ENCODE peak calls at places on chromosome 22, in four cellular contexts. Z is suprapubic skin, E is body of pancreas, C is IMR-90. T is an unnamed sample.

GRCh38 chr22:45271667-45272188 is 13.0 kb upstream of the UPK3A start:
- DNase-seq in Z (no peak), C (no peak), E (peak), T (no peak)

GRCh38 chr22:40857309-40857851 is 432 bp downstream of the XPNPEP3 start:
- DNase-seq in C (no peak), E (no peak), Z (no peak), T (peak)

GRCh38 chr22:46009730-46010129 is 32.8 kb upstream of the WNT7B start:
- DNase-seq in Z (peak), E (no peak), C (no peak), T (peak)

GRCh38 chr22:39905686-39906085 is 4.8 kb downstream of the GRAP2 start:
- DNase-seq in C (no peak), Z (no peak), E (no peak), T (no peak)

GRCh38 chr22:19430890-19431541 is 517 bp downstream of the HIRA start:
- DNase-seq in E (peak), Z (peak), C (peak), T (peak)

GRCh38 chr22:32043391-32043790 is 330 bp downstream of the SLC5A1 start:
- DNase-seq in C (no peak), E (no peak), Z (no peak), T (no peak)

GRCh38 chr22:46740910-46741785 is 3.1 kb upstream of the CERK start:
- DNase-seq in Z (peak), E (no peak), C (no peak), T (no peak)

GRCh38 chr22:20012741-20013331 is 3.8 kb downstream of the ARVCF start:
- DNase-seq in C (no peak), Z (no peak), E (no peak), T (no peak)

GRCh38 chr22:41048791-41049717 is 43.3 kb upstream of the EP300 start:
- DNase-seq in Z (peak), E (peak), C (peak), T (peak)

GRCh38 chr22:29308791-29309262 is 2.4 kb downstream of the GAS2L1 start:
- DNase-seq in C (peak), Z (no peak), E (no peak), T (peak)

GRCh38 chr22:23896523-23897186 is 2.5 kb downstream of the MIF start:
- DNase-seq in C (no peak), Z (no peak), E (no peak), T (no peak)

GRCh38 chr22:23895599-23896144 is 1.5 kb downstream of the MIF start:
- DNase-seq in C (no peak), E (no peak), Z (no peak), T (no peak)

GRCh38 chr22:23894710-23895598 is 771 bp downstream of the MIF start:
- DNase-seq in C (peak), Z (peak), E (peak), T (peak)

GRCh38 chr22:23897320-23897719 is 3.1 kb downstream of the MIF start:
- DNase-seq in Z (no peak), C (no peak), E (no peak), T (no peak)

GRCh38 chr22:23896166-23896522 is 2.0 kb downstream of the MIF start:
- DNase-seq in E (no peak), C (no peak), Z (no peak), T (no peak)
- H3K4me3 ChIP-seq in E (no peak), C (no peak), Z (no peak), T (peak)

GRCh38 chr22:35409783-35410662 is 10.1 kb downstream of the MCM5 start:
- DNase-seq in C (no peak), Z (no peak), E (peak), T (no peak)

GRCh38 chr22:35413624-35414023 is 13.7 kb downstream of the MCM5 start:
- DNase-seq in C (no peak), Z (no peak), E (no peak), T (no peak)

GRCh38 chr22:35410663-35411034 is 10.7 kb downstream of the MCM5 start:
- DNase-seq in C (no peak), E (no peak), Z (no peak), T (no peak)

GRCh38 chr22:35407352-35407751 is 7.4 kb downstream of the MCM5 start:
- DNase-seq in C (no peak), E (peak), Z (no peak), T (no peak)

GRCh38 chr22:35411112-35411511 is 11.2 kb downstream of the MCM5 start:
- DNase-seq in Z (no peak), C (no peak), E (peak), T (no peak)
- TF ChIP-seq CTCF in Z (no peak), C (no peak), E (no peak), T (peak)

GRCh38 chr22:30386960-30387848 is at the start of gene RNF215:
- DNase-seq in C (peak), E (peak), Z (peak), T (peak)

GRCh38 chr22:30383061-30383460 is 4.2 kb downstream of the RNF215 start:
- DNase-seq in E (no peak), Z (no peak), C (no peak), T (no peak)

GRCh38 chr22:30385913-30386312 is 1.3 kb downstream of the RNF215 start:
- DNase-seq in C (no peak), Z (no peak), E (no peak), T (no peak)

GRCh38 chr22:30382340-30382739 is 4.9 kb downstream of the RNF215 start:
- DNase-seq in E (no peak), C (no peak), Z (no peak), T (no peak)

DNA sequence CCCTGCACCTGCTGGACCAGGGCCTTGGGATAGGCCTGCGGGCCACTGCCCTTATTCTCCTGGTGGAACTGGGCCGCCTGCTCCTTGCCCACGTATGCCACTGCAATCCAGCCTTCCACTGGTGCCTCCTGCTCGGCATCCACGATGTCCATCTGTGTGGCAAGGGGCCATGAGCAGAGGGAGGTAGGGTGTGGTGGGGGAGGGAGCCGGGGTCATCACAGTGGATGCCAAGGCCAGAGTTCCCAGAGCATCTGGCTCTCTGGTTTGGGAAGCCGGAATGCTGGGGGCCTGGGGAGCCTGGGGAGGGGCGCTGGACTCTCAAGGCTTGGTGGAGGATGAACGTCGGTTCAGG is 627 bp downstream of the RNF215 start:
- DNase-seq in C (no peak), E (no peak), Z (no peak), T (no peak)
- H3K4me3 ChIP-seq in C (peak), E (peak), Z (peak), T (peak)

GRCh38 chr22:24026733-24027132 is 15.6 kb downstream of the CABIN1 start:
- DNase-seq in Z (no peak), E (no peak), C (no peak), T (no peak)

GRCh38 chr22:24027389-24027980 is 16.4 kb downstream of the CABIN1 start:
- DNase-seq in C (no peak), E (no peak), Z (peak), T (no peak)

GRCh38 chr22:24024354-24024753 is 13.2 kb downstream of the CABIN1 start:
- DNase-seq in Z (no peak), C (no peak), E (no peak), T (no peak)

GRCh38 chr22:24025475-24025874 is 14.4 kb downstream of the CABIN1 start:
- DNase-seq in C (no peak), Z (peak), E (no peak), T (no peak)

DNA sequence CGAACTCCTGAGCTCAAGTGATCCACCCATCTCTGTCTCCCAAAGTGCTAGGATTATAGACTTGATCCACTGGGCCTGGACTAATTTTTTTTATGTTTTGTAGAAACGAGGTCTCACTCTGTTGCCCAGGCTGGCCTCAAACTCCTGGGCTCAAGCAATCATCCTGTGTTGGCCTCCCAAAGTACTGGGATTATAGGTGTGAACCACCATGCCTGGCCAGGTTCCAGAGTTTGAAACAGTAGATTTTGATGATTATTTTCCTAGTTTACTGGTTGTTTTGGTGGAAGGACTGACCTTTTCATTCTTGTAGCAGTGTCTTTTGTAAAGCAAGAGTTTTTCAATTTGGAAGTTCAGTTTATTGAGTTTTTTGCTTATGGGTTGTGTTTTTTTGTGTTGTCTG is 15.0 kb downstream of the CABIN1 start:
- DNase-seq in Z (peak), C (no peak), E (no peak), T (no peak)
- TF ChIP-seq CTCF in Z (no peak), C (no peak), E (no peak), T (no peak)

GRCh38 chr22:42438293-42438650 is 6.1 kb upstream of the NFAM1 start:
- DNase-seq in E (no peak), Z (no peak), C (no peak), T (no peak)
- H3K4me3 ChIP-seq in E (no peak), Z (no peak), C (no peak), T (no peak)

GRCh38 chr22:37267661-37268413 is 14.5 kb upstream of the CYTH4 start:
- DNase-seq in E (no peak), Z (no peak), C (peak), T (no peak)

GRCh38 chr22:37266581-37267127 is 15.7 kb upstream of the CYTH4 start:
- DNase-seq in Z (no peak), C (no peak), E (no peak), T (no peak)

GRCh38 chr22:37269930-37270678 is 12.2 kb upstream of the CYTH4 start:
- DNase-seq in E (peak), C (no peak), Z (no peak), T (no peak)

GRCh38 chr22:37263966-37264887 is 18.1 kb upstream of the CYTH4 start:
- DNase-seq in C (no peak), E (no peak), Z (no peak), T (no peak)

GRCh38 chr22:37267128-37267587 is 15.2 kb upstream of the CYTH4 start:
- DNase-seq in E (no peak), Z (no peak), C (no peak), T (peak)
- TF ChIP-seq CTCF in E (peak), Z (no peak), C (peak), T (peak)

T was measured in choroid plexus epithelial cell.